ENCODE peak calls at places on chromosome 12, in four cellular contexts. One of them, this sample, is unnamed.

GRCh38 chr12:95972832-95973465 is 23.2 kb downstream of the HAL start:
- DNase-seq in psoas muscle: no peak
- DNase-seq in AG04450: no peak
- DNase-seq in fibroblast of mammary gland: no peak
- DNase-seq in this sample: no peak

GRCh38 chr12:3205742-3206519 is 128.8 kb downstream of the TSPAN9 start:
- DNase-seq in fibroblast of mammary gland: no peak
- DNase-seq in psoas muscle: no peak
- DNase-seq in AG04450: no peak
- DNase-seq in this sample: no peak

GRCh38 chr12:132429932-132430643 is 59.9 kb upstream of the FBRSL1 start:
- DNase-seq in AG04450: no peak
- DNase-seq in fibroblast of mammary gland: no peak
- DNase-seq in psoas muscle: no peak
- DNase-seq in this sample: peak

GRCh38 chr12:50240792-50241114 is 42.6 kb downstream of the LIMA1 start:
- DNase-seq in fibroblast of mammary gland: no peak
- DNase-seq in AG04450: no peak
- DNase-seq in psoas muscle: no peak
- DNase-seq in this sample: no peak

GRCh38 chr12:52005903-52006703 is 643 bp upstream of the TAMALIN start:
- DNase-seq in psoas muscle: peak
- DNase-seq in fibroblast of mammary gland: no peak
- DNase-seq in AG04450: no peak
- DNase-seq in this sample: no peak

GRCh38 chr12:113062502-113063395 is 6.2 kb downstream of the DTX1 start:
- DNase-seq in psoas muscle: no peak
- DNase-seq in fibroblast of mammary gland: no peak
- DNase-seq in AG04450: no peak
- DNase-seq in this sample: no peak

GRCh38 chr12:75756112-75756511 is 244.7 kb upstream of the KRR1 start:
- DNase-seq in AG04450: no peak
- DNase-seq in psoas muscle: no peak
- DNase-seq in fibroblast of mammary gland: no peak
- DNase-seq in this sample: no peak

GRCh38 chr12:118900954-118901353 is 80.4 kb upstream of the SRRM4 start:
- DNase-seq in psoas muscle: no peak
- DNase-seq in fibroblast of mammary gland: no peak
- DNase-seq in AG04450: no peak
- DNase-seq in this sample: no peak

GRCh38 chr12:107679346-107679745 is 6.3 kb upstream of the PWP1 start:
- DNase-seq in fibroblast of mammary gland: no peak
- DNase-seq in AG04450: no peak
- DNase-seq in psoas muscle: no peak
- DNase-seq in this sample: no peak

GRCh38 chr12:89671469-89671868 is 37.2 kb downstream of the ATP2B1 start:
- DNase-seq in AG04450: no peak
- DNase-seq in psoas muscle: no peak
- DNase-seq in fibroblast of mammary gland: peak
- DNase-seq in this sample: no peak

GRCh38 chr12:59834659-59835474 is 239.0 kb downstream of the SLC16A7 start:
- DNase-seq in AG04450: no peak
- DNase-seq in fibroblast of mammary gland: peak
- DNase-seq in psoas muscle: no peak
- DNase-seq in this sample: peak

GRCh38 chr12:132014092-132014914 is 64.6 kb downstream of the EP400 start:
- DNase-seq in AG04450: no peak
- DNase-seq in fibroblast of mammary gland: no peak
- DNase-seq in psoas muscle: no peak
- DNase-seq in this sample: no peak

GRCh38 chr12:19847294-19848059 is 408.2 kb downstream of the AEBP2 start:
- DNase-seq in psoas muscle: no peak
- DNase-seq in AG04450: no peak
- DNase-seq in fibroblast of mammary gland: peak
- DNase-seq in this sample: no peak

GRCh38 chr12:91877022-91877421 is 268.6 kb downstream of the BTG1 start:
- DNase-seq in psoas muscle: peak
- DNase-seq in fibroblast of mammary gland: peak
- DNase-seq in AG04450: no peak
- DNase-seq in this sample: peak

GRCh38 chr12:113161415-113162016 is 12.0 kb downstream of the CFAP73 start:
- DNase-seq in psoas muscle: no peak
- DNase-seq in AG04450: no peak
- DNase-seq in fibroblast of mammary gland: no peak
- DNase-seq in this sample: peak

GRCh38 chr12:116727902-116728301 is 10.0 kb downstream of the SPRING1 start:
- DNase-seq in fibroblast of mammary gland: no peak
- DNase-seq in AG04450: no peak
- DNase-seq in psoas muscle: no peak
- DNase-seq in this sample: no peak

GRCh38 chr12:54191550-54192022 is 2.8 kb upstream of the SMUG1 start:
- DNase-seq in fibroblast of mammary gland: peak
- DNase-seq in AG04450: peak
- DNase-seq in psoas muscle: peak
- DNase-seq in this sample: peak

GRCh38 chr12:96208346-96208745 is 14.2 kb downstream of the ELK3 start:
- DNase-seq in AG04450: no peak
- DNase-seq in psoas muscle: no peak
- DNase-seq in fibroblast of mammary gland: peak
- DNase-seq in this sample: no peak

GRCh38 chr12:79935624-79936040 is 735 bp upstream of the PPP1R12A start:
- DNase-seq in AG04450: no peak
- DNase-seq in fibroblast of mammary gland: peak
- DNase-seq in psoas muscle: no peak
- DNase-seq in this sample: no peak

GRCh38 chr12:126704609-126705008 is 1562.4 kb upstream of the TMEM132C start:
- DNase-seq in AG04450: no peak
- DNase-seq in psoas muscle: no peak
- DNase-seq in fibroblast of mammary gland: no peak
- DNase-seq in this sample: no peak

GRCh38 chr12:25997401-25997973 is 39.0 kb downstream of the RASSF8 start:
- DNase-seq in psoas muscle: no peak
- DNase-seq in fibroblast of mammary gland: peak
- DNase-seq in AG04450: peak
- DNase-seq in this sample: no peak

GRCh38 chr12:607541-608001 is 55.7 kb downstream of the NINJ2 start:
- DNase-seq in fibroblast of mammary gland: no peak
- DNase-seq in psoas muscle: peak
- DNase-seq in AG04450: no peak
- DNase-seq in this sample: peak

GRCh38 chr12:49750027-49750977 is 8.9 kb downstream of the TMBIM6 start:
- DNase-seq in psoas muscle: no peak
- DNase-seq in fibroblast of mammary gland: peak
- DNase-seq in AG04450: no peak
- DNase-seq in this sample: peak

GRCh38 chr12:17296882-17297281 is 690.9 kb upstream of the LMO3 start:
- DNase-seq in AG04450: no peak
- DNase-seq in fibroblast of mammary gland: no peak
- DNase-seq in psoas muscle: no peak
- DNase-seq in this sample: no peak

GRCh38 chr12:24996102-24996797 is 47.3 kb upstream of the BCAT1 start:
- DNase-seq in psoas muscle: no peak
- DNase-seq in AG04450: no peak
- DNase-seq in fibroblast of mammary gland: no peak
- DNase-seq in this sample: no peak

GRCh38 chr12:78674311-78675085 is 190.1 kb upstream of the SYT1 start:
- DNase-seq in AG04450: no peak
- DNase-seq in psoas muscle: no peak
- DNase-seq in fibroblast of mammary gland: peak
- DNase-seq in this sample: no peak

GRCh38 chr12:96371787-96372699 is 28.2 kb downstream of the CDK17 start:
- DNase-seq in psoas muscle: no peak
- DNase-seq in fibroblast of mammary gland: no peak
- DNase-seq in AG04450: no peak
- DNase-seq in this sample: no peak

DNA sequence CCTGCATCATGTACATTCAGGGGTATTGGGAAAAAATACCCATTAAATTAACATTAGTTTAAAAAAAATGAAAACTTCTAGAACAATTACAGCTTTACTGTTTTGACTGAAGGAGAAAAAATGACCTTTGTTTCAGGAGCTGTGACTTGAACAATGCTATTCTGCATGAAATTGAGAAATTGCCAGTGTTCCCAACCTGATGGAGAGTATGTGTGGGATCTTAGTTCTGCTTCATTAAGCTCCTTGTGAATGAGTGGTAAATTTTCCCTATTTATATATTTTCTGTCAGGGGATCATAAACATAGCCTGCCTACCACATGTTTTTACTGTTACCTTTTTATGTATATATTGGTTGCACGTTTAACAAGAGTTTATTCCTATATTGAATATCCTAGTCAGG is 271.7 kb downstream of the PDZRN4 start:
- DNase-seq in fibroblast of mammary gland: no peak
- DNase-seq in psoas muscle: no peak
- DNase-seq in AG04450: no peak
- DNase-seq in this sample: no peak
- TF ChIP-seq CTCF in fibroblast of mammary gland: no peak
- TF ChIP-seq CTCF in psoas muscle: no peak
- TF ChIP-seq CTCF in AG04450: no peak
- TF ChIP-seq CTCF in this sample: no peak

GRCh38 chr12:68901145-68901544 is 31.8 kb downstream of the CPM start:
- DNase-seq in AG04450: no peak
- DNase-seq in psoas muscle: no peak
- DNase-seq in fibroblast of mammary gland: no peak
- DNase-seq in this sample: no peak

GRCh38 chr12:68896881-68897540 is 36.0 kb downstream of the CPM start:
- DNase-seq in AG04450: no peak
- DNase-seq in fibroblast of mammary gland: peak
- DNase-seq in psoas muscle: no peak
- DNase-seq in this sample: no peak

GRCh38 chr12:68900241-68900640 is 32.7 kb downstream of the CPM start:
- DNase-seq in psoas muscle: no peak
- DNase-seq in fibroblast of mammary gland: no peak
- DNase-seq in AG04450: no peak
- DNase-seq in this sample: no peak

GRCh38 chr12:68901551-68901950 is 31.4 kb downstream of the CPM start:
- DNase-seq in psoas muscle: no peak
- DNase-seq in AG04450: no peak
- DNase-seq in fibroblast of mammary gland: no peak
- DNase-seq in this sample: no peak

DNA sequence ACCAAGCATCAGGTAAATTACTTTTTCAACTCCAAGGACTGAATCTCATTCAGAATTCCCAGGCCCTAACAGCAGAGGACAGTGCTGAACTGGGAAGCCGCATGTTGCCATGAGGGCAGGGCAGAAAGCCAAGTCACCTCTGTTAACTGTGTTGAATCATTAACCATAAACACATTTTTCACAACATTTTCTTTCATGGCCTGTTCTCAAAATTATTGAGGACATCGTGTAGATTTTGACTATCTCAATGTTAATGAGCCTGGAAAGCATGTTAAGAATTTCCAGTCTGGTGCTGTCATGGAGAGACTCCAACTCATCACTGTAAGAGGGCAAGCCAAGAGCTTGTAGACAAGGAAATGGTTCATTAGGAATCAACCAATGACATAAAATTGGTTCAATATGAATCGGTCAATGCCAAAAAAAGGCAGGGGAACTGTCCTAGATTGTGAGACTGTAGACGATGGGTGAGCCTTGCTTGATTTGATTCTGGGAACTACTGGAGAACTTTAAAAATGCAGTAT is 33.7 kb downstream of the CPM start:
- DNase-seq in AG04450: no peak
- DNase-seq in fibroblast of mammary gland: peak
- DNase-seq in psoas muscle: no peak
- DNase-seq in this sample: no peak
- TF ChIP-seq CTCF in AG04450: peak
- TF ChIP-seq CTCF in fibroblast of mammary gland: peak
- TF ChIP-seq CTCF in psoas muscle: no peak
- TF ChIP-seq CTCF in this sample: no peak

GRCh38 chr12:12487490-12487889 is 75.2 kb downstream of the DUSP16 start:
- DNase-seq in AG04450: no peak
- DNase-seq in fibroblast of mammary gland: no peak
- DNase-seq in psoas muscle: no peak
- DNase-seq in this sample: no peak
- TF ChIP-seq CTCF in AG04450: no peak
- TF ChIP-seq CTCF in fibroblast of mammary gland: no peak
- TF ChIP-seq CTCF in psoas muscle: no peak
- TF ChIP-seq CTCF in this sample: no peak

DNA sequence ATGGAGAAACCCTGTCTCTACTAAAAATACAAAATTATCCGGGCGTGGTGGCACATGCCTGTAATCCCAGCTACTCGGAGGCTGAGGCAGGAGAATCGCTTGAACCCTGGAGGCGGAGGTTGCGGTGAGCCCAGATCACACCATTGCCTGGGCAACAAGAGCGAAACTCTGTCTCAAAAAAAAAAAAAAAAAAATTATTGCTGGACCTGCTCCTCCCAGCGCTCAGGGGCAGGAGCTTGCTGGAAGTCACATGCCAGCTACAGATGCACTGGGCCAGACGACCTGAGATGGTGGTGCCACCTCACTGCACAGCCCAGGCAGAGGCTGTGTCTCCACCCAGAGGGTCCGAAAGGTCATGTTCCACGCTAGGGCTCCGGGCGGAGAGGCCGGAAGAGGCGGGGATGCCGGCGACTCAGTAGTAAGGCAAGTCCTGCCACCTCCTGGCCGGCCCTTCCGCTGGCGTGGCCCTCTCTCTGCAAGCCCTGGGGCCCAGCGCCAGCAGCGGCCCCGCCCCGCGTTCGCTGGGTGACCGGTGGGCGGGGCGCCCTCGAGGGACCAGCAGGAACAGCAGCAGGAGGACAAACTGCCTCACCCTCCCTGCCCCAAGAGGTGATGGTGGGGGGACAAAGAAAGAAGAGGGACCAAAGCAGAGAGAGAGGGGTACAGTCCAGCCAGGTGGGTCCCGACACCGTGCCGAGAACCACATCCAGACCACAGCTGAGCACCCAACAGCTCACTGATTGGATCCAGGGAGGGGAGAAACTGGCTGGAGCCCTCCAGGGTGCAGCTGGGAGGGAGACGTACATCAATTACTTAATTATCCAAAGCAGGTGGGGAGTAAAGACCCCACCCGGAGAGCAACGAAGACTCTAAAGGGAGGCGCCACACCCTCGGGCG is 3.6 kb upstream of the RHOF start:
- DNase-seq in psoas muscle: peak
- DNase-seq in AG04450: no peak
- DNase-seq in fibroblast of mammary gland: peak
- DNase-seq in this sample: no peak
- TF ChIP-seq CTCF in psoas muscle: peak
- TF ChIP-seq CTCF in AG04450: peak
- TF ChIP-seq CTCF in fibroblast of mammary gland: peak
- TF ChIP-seq CTCF in this sample: no peak

GRCh38 chr12:27422697-27423096 is 23.8 kb upstream of the SMCO2 start:
- DNase-seq in AG04450: no peak
- DNase-seq in psoas muscle: no peak
- DNase-seq in fibroblast of mammary gland: no peak
- DNase-seq in this sample: peak

GRCh38 chr12:27427824-27428223 is 18.7 kb upstream of the SMCO2 start:
- DNase-seq in fibroblast of mammary gland: no peak
- DNase-seq in AG04450: no peak
- DNase-seq in psoas muscle: no peak
- DNase-seq in this sample: no peak

GRCh38 chr12:27425306-27425705 is 21.2 kb upstream of the SMCO2 start:
- DNase-seq in fibroblast of mammary gland: no peak
- DNase-seq in psoas muscle: no peak
- DNase-seq in AG04450: no peak
- DNase-seq in this sample: no peak

GRCh38 chr12:27426743-27427142 is 19.8 kb upstream of the SMCO2 start:
- DNase-seq in AG04450: no peak
- DNase-seq in psoas muscle: no peak
- DNase-seq in fibroblast of mammary gland: no peak
- DNase-seq in this sample: no peak

GRCh38 chr12:27424631-27425230 is 21.8 kb upstream of the SMCO2 start:
- DNase-seq in fibroblast of mammary gland: peak
- DNase-seq in psoas muscle: no peak
- DNase-seq in AG04450: peak
- DNase-seq in this sample: peak
- TF ChIP-seq CTCF in fibroblast of mammary gland: peak
- TF ChIP-seq CTCF in psoas muscle: peak
- TF ChIP-seq CTCF in AG04450: peak
- TF ChIP-seq CTCF in this sample: peak